ENCODE peak calls at places on chromosomes 12 and 14, in nine cellular contexts. One of them, this sample, is unnamed.

GRCh38 chr14:64718762-64719161 is 14.5 kb downstream of the PLEKHG3 start:
- DNase-seq in fibroblast of the aortic adventitia: no peak
- DNase-seq in cardiac fibroblast: no peak
- DNase-seq in progenitor cell of endocrine pancreas: no peak
- DNase-seq in nephron progenitor cell: no peak
- DNase-seq in HCT116: no peak
- DNase-seq in K562: no peak
- DNase-seq in breast epithelium: no peak
- DNase-seq in RWPE2: peak; percentile 29
- DNase-seq in this sample: no peak

GRCh38 chr12:118120579-118121363 is 15.2 kb upstream of the PEBP1 start:
- DNase-seq in breast epithelium: peak; percentile 55
- DNase-seq in fibroblast of the aortic adventitia: peak; percentile 71
- DNase-seq in HCT116: no peak
- DNase-seq in progenitor cell of endocrine pancreas: peak; percentile 45
- DNase-seq in K562: peak; percentile 89
- DNase-seq in nephron progenitor cell: peak; percentile 75
- DNase-seq in cardiac fibroblast: peak; percentile 78
- DNase-seq in RWPE2: no peak
- DNase-seq in this sample: peak; percentile 60

GRCh38 chr12:29581641-29582040 is 84.2 kb upstream of the OVCH1 start:
- DNase-seq in nephron progenitor cell: no peak
- DNase-seq in fibroblast of the aortic adventitia: peak; percentile 35
- DNase-seq in progenitor cell of endocrine pancreas: no peak
- DNase-seq in breast epithelium: no peak
- DNase-seq in RWPE2: no peak
- DNase-seq in cardiac fibroblast: peak; percentile 85
- DNase-seq in HCT116: no peak
- DNase-seq in K562: no peak
- DNase-seq in this sample: no peak

GRCh38 chr14:84819528-84819927 is 710.4 kb upstream of the FLRT2 start:
- DNase-seq in fibroblast of the aortic adventitia: no peak
- DNase-seq in nephron progenitor cell: no peak
- DNase-seq in RWPE2: no peak
- DNase-seq in K562: no peak
- DNase-seq in HCT116: no peak
- DNase-seq in cardiac fibroblast: no peak
- DNase-seq in breast epithelium: no peak
- DNase-seq in progenitor cell of endocrine pancreas: no peak
- DNase-seq in this sample: no peak

GRCh38 chr12:93778306-93778705 is 101.1 kb downstream of the CRADD start:
- DNase-seq in K562: no peak
- DNase-seq in HCT116: no peak
- DNase-seq in nephron progenitor cell: no peak
- DNase-seq in cardiac fibroblast: peak; percentile 90
- DNase-seq in RWPE2: no peak
- DNase-seq in fibroblast of the aortic adventitia: peak; percentile 97
- DNase-seq in progenitor cell of endocrine pancreas: no peak
- DNase-seq in breast epithelium: no peak
- DNase-seq in this sample: no peak

GRCh38 chr14:23124337-23124954 is 5.4 kb upstream of the CEBPE start:
- DNase-seq in nephron progenitor cell: no peak
- DNase-seq in RWPE2: no peak
- DNase-seq in progenitor cell of endocrine pancreas: no peak
- DNase-seq in fibroblast of the aortic adventitia: no peak
- DNase-seq in K562: no peak
- DNase-seq in breast epithelium: no peak
- DNase-seq in HCT116: no peak
- DNase-seq in cardiac fibroblast: no peak
- DNase-seq in this sample: no peak

GRCh38 chr14:63492391-63492790 is 50.8 kb downstream of the PPP2R5E start:
- DNase-seq in HCT116: no peak
- DNase-seq in K562: no peak
- DNase-seq in breast epithelium: no peak
- DNase-seq in nephron progenitor cell: no peak
- DNase-seq in cardiac fibroblast: peak; percentile 64
- DNase-seq in RWPE2: no peak
- DNase-seq in progenitor cell of endocrine pancreas: no peak
- DNase-seq in fibroblast of the aortic adventitia: peak; percentile 71
- DNase-seq in this sample: no peak

GRCh38 chr12:11877102-11877826 is 193.5 kb upstream of the BCL2L14 start:
- DNase-seq in fibroblast of the aortic adventitia: no peak
- DNase-seq in K562: no peak
- DNase-seq in cardiac fibroblast: no peak
- DNase-seq in nephron progenitor cell: no peak
- DNase-seq in HCT116: no peak
- DNase-seq in breast epithelium: no peak
- DNase-seq in RWPE2: no peak
- DNase-seq in progenitor cell of endocrine pancreas: no peak
- DNase-seq in this sample: no peak

GRCh38 chr14:29576997-29577396 is 350.6 kb downstream of the PRKD1 start:
- DNase-seq in fibroblast of the aortic adventitia: no peak
- DNase-seq in progenitor cell of endocrine pancreas: no peak
- DNase-seq in K562: no peak
- DNase-seq in breast epithelium: no peak
- DNase-seq in RWPE2: no peak
- DNase-seq in HCT116: no peak
- DNase-seq in nephron progenitor cell: no peak
- DNase-seq in cardiac fibroblast: no peak
- DNase-seq in this sample: no peak

GRCh38 chr14:68921666-68922065 is 57.4 kb downstream of the ACTN1 start:
- DNase-seq in HCT116: no peak
- DNase-seq in progenitor cell of endocrine pancreas: no peak
- DNase-seq in K562: no peak
- DNase-seq in cardiac fibroblast: no peak
- DNase-seq in RWPE2: no peak
- DNase-seq in nephron progenitor cell: peak; percentile 31
- DNase-seq in breast epithelium: no peak
- DNase-seq in fibroblast of the aortic adventitia: no peak
- DNase-seq in this sample: no peak

GRCh38 chr14:96297000-96297399 is 41.0 kb downstream of the BDKRB1 start:
- DNase-seq in progenitor cell of endocrine pancreas: no peak
- DNase-seq in fibroblast of the aortic adventitia: peak; percentile 47
- DNase-seq in K562: no peak
- DNase-seq in RWPE2: no peak
- DNase-seq in breast epithelium: no peak
- DNase-seq in cardiac fibroblast: peak; percentile 40
- DNase-seq in HCT116: no peak
- DNase-seq in nephron progenitor cell: no peak
- DNase-seq in this sample: no peak

GRCh38 chr14:101730626-101731186 is 30.8 kb upstream of the PPP2R5C start:
- DNase-seq in nephron progenitor cell: no peak
- DNase-seq in HCT116: no peak
- DNase-seq in RWPE2: no peak
- DNase-seq in fibroblast of the aortic adventitia: no peak
- DNase-seq in K562: no peak
- DNase-seq in progenitor cell of endocrine pancreas: no peak
- DNase-seq in cardiac fibroblast: no peak
- DNase-seq in breast epithelium: no peak
- DNase-seq in this sample: no peak

GRCh38 chr14:94110552-94111181 is at the start of gene IFI27:
- DNase-seq in nephron progenitor cell: no peak
- DNase-seq in fibroblast of the aortic adventitia: peak; percentile 94
- DNase-seq in HCT116: no peak
- DNase-seq in K562: peak; percentile 44
- DNase-seq in RWPE2: no peak
- DNase-seq in cardiac fibroblast: peak; percentile 94
- DNase-seq in breast epithelium: peak; percentile 40
- DNase-seq in progenitor cell of endocrine pancreas: no peak
- DNase-seq in this sample: no peak

GRCh38 chr12:65163755-65164154 is 5.6 kb upstream of the LEMD3 start:
- DNase-seq in HCT116: no peak
- DNase-seq in breast epithelium: no peak
- DNase-seq in RWPE2: no peak
- DNase-seq in cardiac fibroblast: no peak
- DNase-seq in nephron progenitor cell: no peak
- DNase-seq in fibroblast of the aortic adventitia: no peak
- DNase-seq in K562: no peak
- DNase-seq in progenitor cell of endocrine pancreas: no peak
- DNase-seq in this sample: no peak

GRCh38 chr14:71475916-71476315 is 456.3 kb upstream of the RGS6 start:
- DNase-seq in K562: no peak
- DNase-seq in cardiac fibroblast: no peak
- DNase-seq in breast epithelium: no peak
- DNase-seq in progenitor cell of endocrine pancreas: no peak
- DNase-seq in HCT116: no peak
- DNase-seq in RWPE2: no peak
- DNase-seq in nephron progenitor cell: no peak
- DNase-seq in fibroblast of the aortic adventitia: no peak
- DNase-seq in this sample: no peak

GRCh38 chr12:2845280-2845679 is 10.4 kb upstream of the NRIP2 start:
- DNase-seq in progenitor cell of endocrine pancreas: no peak
- DNase-seq in nephron progenitor cell: peak; percentile 51
- DNase-seq in fibroblast of the aortic adventitia: peak; percentile 38
- DNase-seq in RWPE2: no peak
- DNase-seq in K562: no peak
- DNase-seq in cardiac fibroblast: peak; percentile 72
- DNase-seq in breast epithelium: no peak
- DNase-seq in HCT116: no peak
- DNase-seq in this sample: no peak

GRCh38 chr14:43677581-43677980 is 829.5 kb downstream of the FSCB start:
- DNase-seq in progenitor cell of endocrine pancreas: no peak
- DNase-seq in K562: no peak
- DNase-seq in nephron progenitor cell: no peak
- DNase-seq in HCT116: no peak
- DNase-seq in RWPE2: no peak
- DNase-seq in fibroblast of the aortic adventitia: no peak
- DNase-seq in breast epithelium: no peak
- DNase-seq in cardiac fibroblast: no peak
- DNase-seq in this sample: no peak

GRCh38 chr12:26106347-26106746 is 18.5 kb downstream of the BHLHE41 start:
- DNase-seq in cardiac fibroblast: no peak
- DNase-seq in nephron progenitor cell: no peak
- DNase-seq in RWPE2: no peak
- DNase-seq in breast epithelium: no peak
- DNase-seq in progenitor cell of endocrine pancreas: no peak
- DNase-seq in K562: no peak
- DNase-seq in HCT116: no peak
- DNase-seq in fibroblast of the aortic adventitia: no peak
- DNase-seq in this sample: no peak

GRCh38 chr12:52561880-52562449 is 9.0 kb upstream of the KRT71 start:
- DNase-seq in cardiac fibroblast: peak; percentile 23
- DNase-seq in K562: peak; percentile 24
- DNase-seq in RWPE2: no peak
- DNase-seq in breast epithelium: no peak
- DNase-seq in nephron progenitor cell: no peak
- DNase-seq in HCT116: peak; percentile 22
- DNase-seq in fibroblast of the aortic adventitia: no peak
- DNase-seq in progenitor cell of endocrine pancreas: no peak
- DNase-seq in this sample: no peak
- TF ChIP-seq CTCF in cardiac fibroblast: peak; percentile 48
- TF ChIP-seq CTCF in K562: peak; percentile 38
- TF ChIP-seq CTCF in RWPE2: peak; percentile 18
- TF ChIP-seq CTCF in breast epithelium: no peak
- TF ChIP-seq CTCF in nephron progenitor cell: no peak
- TF ChIP-seq CTCF in HCT116: peak; percentile 59
- TF ChIP-seq CTCF in fibroblast of the aortic adventitia: peak; percentile 15
- TF ChIP-seq CTCF in progenitor cell of endocrine pancreas: peak; percentile 48
- TF ChIP-seq CTCF in this sample: peak; percentile 53

DNA sequence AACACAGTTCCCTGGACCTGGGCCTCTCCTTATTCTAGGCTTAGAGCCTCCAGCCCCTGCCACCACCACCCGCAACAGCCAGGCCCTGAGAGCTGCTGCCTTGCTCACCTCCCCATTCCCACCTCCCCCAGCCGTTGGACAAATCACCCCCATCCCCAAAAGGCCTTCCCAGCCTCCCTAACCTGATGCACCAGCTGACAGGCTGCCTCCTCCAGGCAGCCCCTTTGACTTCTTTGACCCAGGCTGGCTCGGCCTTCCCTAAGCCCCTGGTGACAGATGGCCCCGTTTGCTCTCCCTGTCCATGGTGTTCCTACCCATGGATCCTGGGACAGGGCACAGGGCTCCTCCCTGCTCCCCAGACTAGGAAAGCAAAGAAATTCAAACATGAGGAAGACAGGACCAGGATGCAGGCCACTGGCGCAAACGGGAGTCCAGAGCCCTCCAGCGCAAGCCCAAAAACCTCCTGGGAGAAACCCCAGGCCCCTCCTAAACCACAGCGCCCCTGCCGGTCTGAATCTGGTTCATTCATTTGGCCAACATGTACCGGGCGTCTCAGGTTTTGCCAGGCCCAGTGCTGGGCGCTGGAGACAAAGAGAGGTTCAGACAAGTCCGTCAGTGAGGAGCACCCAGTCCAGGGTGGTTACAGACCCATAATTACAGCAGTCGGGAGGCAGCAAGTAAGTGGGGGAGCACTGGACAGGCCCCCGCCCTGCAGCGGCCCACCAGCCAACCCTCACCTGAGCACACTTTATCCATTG is 2.4 kb downstream of the AKT1 start:
- DNase-seq in cardiac fibroblast: no peak
- DNase-seq in progenitor cell of endocrine pancreas: no peak
- DNase-seq in fibroblast of the aortic adventitia: no peak
- DNase-seq in K562: no peak
- DNase-seq in RWPE2: no peak
- DNase-seq in nephron progenitor cell: peak; percentile 56
- DNase-seq in HCT116: no peak
- DNase-seq in breast epithelium: no peak
- DNase-seq in this sample: no peak
- TF ChIP-seq CTCF in cardiac fibroblast: no peak
- TF ChIP-seq CTCF in progenitor cell of endocrine pancreas: peak; percentile 31
- TF ChIP-seq CTCF in fibroblast of the aortic adventitia: no peak
- TF ChIP-seq CTCF in K562: no peak
- TF ChIP-seq CTCF in RWPE2: no peak
- TF ChIP-seq CTCF in nephron progenitor cell: peak; percentile 35
- TF ChIP-seq CTCF in HCT116: no peak
- TF ChIP-seq CTCF in breast epithelium: no peak
- TF ChIP-seq CTCF in this sample: no peak

GRCh38 chr12:58105225-58106119 is 164.1 kb downstream of the ATP23 start:
- DNase-seq in fibroblast of the aortic adventitia: peak; percentile 2
- DNase-seq in RWPE2: no peak
- DNase-seq in progenitor cell of endocrine pancreas: no peak
- DNase-seq in K562: no peak
- DNase-seq in HCT116: no peak
- DNase-seq in breast epithelium: no peak
- DNase-seq in nephron progenitor cell: no peak
- DNase-seq in cardiac fibroblast: peak; percentile 33
- DNase-seq in this sample: no peak
- TF ChIP-seq CTCF in fibroblast of the aortic adventitia: peak; percentile 22
- TF ChIP-seq CTCF in RWPE2: peak; percentile 20
- TF ChIP-seq CTCF in progenitor cell of endocrine pancreas: peak; percentile 34
- TF ChIP-seq CTCF in K562: no peak
- TF ChIP-seq CTCF in HCT116: peak; percentile 51
- TF ChIP-seq CTCF in breast epithelium: peak; percentile 15
- TF ChIP-seq CTCF in nephron progenitor cell: no peak
- TF ChIP-seq CTCF in cardiac fibroblast: peak; percentile 37
- TF ChIP-seq CTCF in this sample: peak; percentile 29

DNA sequence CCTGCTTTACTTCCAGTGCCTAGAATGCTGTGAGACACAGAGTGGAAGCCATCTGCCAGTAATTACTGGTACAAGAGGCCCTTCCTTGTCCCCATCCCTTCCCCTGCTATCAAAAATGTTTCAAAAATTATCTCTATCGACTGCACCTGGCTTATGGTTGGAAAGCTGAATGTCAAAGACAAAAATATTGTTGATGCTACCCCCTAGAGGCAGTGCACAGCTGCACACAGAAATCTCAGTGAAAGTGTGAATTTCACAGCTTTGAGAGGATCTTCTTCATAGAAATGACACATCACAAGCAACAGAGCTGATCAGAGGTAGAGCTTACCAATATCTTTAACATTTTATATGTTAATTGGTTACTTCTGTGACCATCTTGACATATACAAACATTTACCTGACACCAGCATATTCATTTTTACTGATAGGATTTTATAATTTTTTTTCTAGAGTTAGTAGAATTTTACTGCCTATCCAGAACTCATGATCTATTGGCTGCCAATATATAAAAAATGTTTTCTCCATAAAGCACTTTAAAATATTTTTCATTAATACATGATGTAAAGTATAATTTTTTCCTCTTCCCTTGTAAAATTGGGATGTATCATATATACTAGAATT is 138.0 kb downstream of the AACS start:
- DNase-seq in nephron progenitor cell: no peak
- DNase-seq in K562: peak; percentile 29
- DNase-seq in progenitor cell of endocrine pancreas: no peak
- DNase-seq in RWPE2: no peak
- DNase-seq in HCT116: no peak
- DNase-seq in breast epithelium: no peak
- DNase-seq in cardiac fibroblast: peak; percentile 26
- DNase-seq in fibroblast of the aortic adventitia: peak; percentile 20
- DNase-seq in this sample: no peak
- TF ChIP-seq CTCF in nephron progenitor cell: peak; percentile 29
- TF ChIP-seq CTCF in K562: peak; percentile 45
- TF ChIP-seq CTCF in progenitor cell of endocrine pancreas: peak; percentile 63
- TF ChIP-seq CTCF in RWPE2: peak; percentile 48
- TF ChIP-seq CTCF in HCT116: peak; percentile 71
- TF ChIP-seq CTCF in breast epithelium: no peak
- TF ChIP-seq CTCF in cardiac fibroblast: peak; percentile 57
- TF ChIP-seq CTCF in fibroblast of the aortic adventitia: peak; percentile 64
- TF ChIP-seq CTCF in this sample: peak; percentile 69

This sample was measured in neural crest cell.